ENCODE peak calls at places on chromosomes 16 and 17, in four cellular contexts. One of them, this sample, is unnamed.
A peak's percentile ranks its signal among the peaks of the same experiment; 100 is the strongest.

GRCh38 chr17:55072910-55073309 is 104.3 kb downstream of the STXBP4 start:
- DNase-seq in CD4-positive, alpha-beta T cell: no peak
- DNase-seq in progenitor cell of endocrine pancreas: no peak
- DNase-seq in tibial nerve: no peak
- DNase-seq in this sample: no peak

GRCh38 chr17:76686538-76687277 is 24.1 kb downstream of the MXRA7 start:
- DNase-seq in CD4-positive, alpha-beta T cell: no peak
- DNase-seq in progenitor cell of endocrine pancreas: no peak
- DNase-seq in tibial nerve: no peak
- DNase-seq in this sample: no peak

GRCh38 chr16:57131351-57131970 is 39.1 kb downstream of the CPNE2 start:
- DNase-seq in CD4-positive, alpha-beta T cell: no peak
- DNase-seq in progenitor cell of endocrine pancreas: no peak
- DNase-seq in tibial nerve: peak; percentile 30
- DNase-seq in this sample: no peak

GRCh38 chr16:31265329-31266245 is 5.8 kb downstream of the ITGAM start:
- DNase-seq in CD4-positive, alpha-beta T cell: peak; percentile 9
- DNase-seq in progenitor cell of endocrine pancreas: no peak
- DNase-seq in tibial nerve: no peak
- DNase-seq in this sample: peak; percentile 72

GRCh38 chr16:2779978-2780898 is 3.2 kb upstream of the ELOB start:
- DNase-seq in CD4-positive, alpha-beta T cell: no peak
- DNase-seq in progenitor cell of endocrine pancreas: no peak
- DNase-seq in tibial nerve: no peak
- DNase-seq in this sample: no peak

GRCh38 chr16:17591655-17592405 is 121.1 kb upstream of the XYLT1 start:
- DNase-seq in CD4-positive, alpha-beta T cell: no peak
- DNase-seq in progenitor cell of endocrine pancreas: no peak
- DNase-seq in tibial nerve: no peak
- DNase-seq in this sample: no peak

GRCh38 chr17:80732268-80732667 is 187.6 kb downstream of the RPTOR start:
- DNase-seq in CD4-positive, alpha-beta T cell: no peak
- DNase-seq in progenitor cell of endocrine pancreas: no peak
- DNase-seq in tibial nerve: no peak
- DNase-seq in this sample: no peak

GRCh38 chr17:58412064-58412703 is 5.2 kb downstream of the RNF43 start:
- DNase-seq in CD4-positive, alpha-beta T cell: no peak
- DNase-seq in progenitor cell of endocrine pancreas: no peak
- DNase-seq in tibial nerve: no peak
- DNase-seq in this sample: no peak

GRCh38 chr17:73874008-73874407 is 229.8 kb upstream of the SDK2 start:
- DNase-seq in CD4-positive, alpha-beta T cell: no peak
- DNase-seq in progenitor cell of endocrine pancreas: no peak
- DNase-seq in tibial nerve: no peak
- DNase-seq in this sample: no peak

GRCh38 chr17:1460233-1460632 is 4.2 kb upstream of the CRK start:
- DNase-seq in CD4-positive, alpha-beta T cell: no peak
- DNase-seq in progenitor cell of endocrine pancreas: no peak
- DNase-seq in tibial nerve: no peak
- DNase-seq in this sample: no peak

GRCh38 chr16:4347010-4347409 is 4.1 kb downstream of the PAM16 start:
- DNase-seq in CD4-positive, alpha-beta T cell: no peak
- DNase-seq in progenitor cell of endocrine pancreas: no peak
- DNase-seq in tibial nerve: no peak
- DNase-seq in this sample: no peak

DNA sequence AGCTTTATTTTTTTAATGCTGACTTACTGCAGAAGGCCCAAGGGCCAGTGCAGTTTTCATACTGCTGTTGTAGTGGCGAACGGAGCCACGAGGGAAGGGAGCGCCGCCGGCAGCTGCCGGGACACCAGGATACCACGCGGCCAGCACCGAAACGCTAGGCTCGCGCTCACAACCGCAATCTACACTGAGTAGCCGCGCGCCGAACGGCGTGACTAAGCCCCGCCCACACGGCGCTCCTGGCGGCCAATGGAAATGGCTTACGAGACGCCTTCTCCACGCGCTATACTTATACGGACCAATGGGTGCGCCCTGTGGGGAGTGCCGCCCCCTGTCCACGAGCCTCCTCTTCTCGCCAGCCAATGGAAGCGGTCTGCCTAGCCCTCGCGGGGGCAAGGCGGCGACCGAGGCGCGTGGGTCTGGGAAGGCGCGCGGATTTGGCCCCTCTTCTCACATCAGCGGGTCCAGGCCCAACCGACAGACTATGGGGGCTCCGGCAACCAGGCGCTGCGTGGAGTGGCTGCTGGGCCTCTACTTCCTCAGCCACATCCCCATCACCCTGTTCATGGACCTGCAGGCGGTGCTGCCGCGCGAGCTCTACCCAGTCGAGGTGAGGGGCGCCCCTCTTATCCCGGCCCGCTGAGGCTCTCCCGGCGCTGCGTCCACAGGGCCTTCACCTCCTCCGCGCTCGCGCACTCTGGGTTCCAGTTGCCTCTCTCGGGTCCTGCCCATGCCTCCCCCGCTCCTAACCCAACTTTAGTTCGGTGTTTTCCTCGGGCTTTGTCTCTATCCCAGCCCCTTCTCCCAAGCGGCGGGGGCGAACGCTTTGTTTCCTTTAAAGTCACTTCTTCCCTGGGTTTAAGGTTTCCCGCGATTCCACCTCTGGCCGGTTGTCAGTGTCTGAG is at the start of gene TMEM97:
- DNase-seq in CD4-positive, alpha-beta T cell: peak; percentile 91
- DNase-seq in progenitor cell of endocrine pancreas: peak; percentile 89
- DNase-seq in tibial nerve: peak; percentile 90
- DNase-seq in this sample: peak; percentile 94
- TF ChIP-seq CTCF in CD4-positive, alpha-beta T cell: no peak
- TF ChIP-seq CTCF in progenitor cell of endocrine pancreas: no peak
- TF ChIP-seq CTCF in tibial nerve: peak; percentile 13
- TF ChIP-seq CTCF in this sample: no peak

GRCh38 chr17:83098241-83099085 is 19.1 kb downstream of the METRNL start:
- DNase-seq in CD4-positive, alpha-beta T cell: no peak
- DNase-seq in progenitor cell of endocrine pancreas: no peak
- DNase-seq in tibial nerve: no peak
- DNase-seq in this sample: no peak

GRCh38 chr17:83099086-83099540 is 19.7 kb downstream of the METRNL start:
- DNase-seq in CD4-positive, alpha-beta T cell: no peak
- DNase-seq in progenitor cell of endocrine pancreas: no peak
- DNase-seq in tibial nerve: no peak
- DNase-seq in this sample: no peak

GRCh38 chr17:83100853-83101391 is 21.5 kb downstream of the METRNL start:
- DNase-seq in CD4-positive, alpha-beta T cell: no peak
- DNase-seq in progenitor cell of endocrine pancreas: no peak
- DNase-seq in tibial nerve: no peak
- DNase-seq in this sample: no peak

GRCh38 chr17:83100220-83100852 is 20.9 kb downstream of the METRNL start:
- DNase-seq in CD4-positive, alpha-beta T cell: no peak
- DNase-seq in progenitor cell of endocrine pancreas: no peak
- DNase-seq in tibial nerve: no peak
- DNase-seq in this sample: no peak

DNA sequence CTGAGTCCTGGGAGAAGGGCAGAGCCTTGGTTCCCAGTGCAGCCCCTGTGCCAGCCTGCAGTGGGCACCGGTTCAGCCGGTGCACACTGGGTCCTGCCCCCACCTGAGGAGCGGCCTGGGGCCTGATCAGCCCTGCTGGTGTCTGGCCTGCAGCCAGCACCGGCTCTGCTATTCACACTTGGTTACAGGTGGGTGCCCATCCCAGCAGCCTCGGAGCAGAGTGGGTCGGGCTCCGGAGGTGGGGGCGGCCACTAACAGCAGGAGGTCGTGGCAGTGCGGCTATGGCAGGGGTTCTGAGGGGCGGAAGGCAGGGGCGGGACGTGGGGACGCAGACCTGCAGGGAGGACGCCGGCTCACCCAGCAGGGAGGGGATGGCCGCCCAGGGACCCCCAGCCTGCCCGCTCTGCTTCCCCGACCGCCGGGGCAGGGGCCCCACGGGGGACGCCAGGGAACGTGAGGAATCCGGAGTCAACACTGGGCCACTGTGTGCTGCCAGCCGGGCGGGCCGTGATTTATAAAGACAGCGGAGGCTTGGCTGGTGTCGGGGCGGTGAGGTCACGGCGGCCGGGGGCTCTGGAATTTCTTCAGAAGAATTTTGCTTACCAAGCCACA is 20.3 kb downstream of the METRNL start:
- DNase-seq in CD4-positive, alpha-beta T cell: no peak
- DNase-seq in progenitor cell of endocrine pancreas: no peak
- DNase-seq in tibial nerve: no peak
- DNase-seq in this sample: no peak
- TF ChIP-seq CTCF in CD4-positive, alpha-beta T cell: no peak
- TF ChIP-seq CTCF in progenitor cell of endocrine pancreas: peak; percentile 17
- TF ChIP-seq CTCF in tibial nerve: no peak
- TF ChIP-seq CTCF in this sample: no peak

GRCh38 chr16:54633943-54634362 is 296.7 kb upstream of the IRX5 start:
- DNase-seq in CD4-positive, alpha-beta T cell: no peak
- DNase-seq in progenitor cell of endocrine pancreas: no peak
- DNase-seq in tibial nerve: no peak
- DNase-seq in this sample: no peak
- TF ChIP-seq CTCF in CD4-positive, alpha-beta T cell: no peak
- TF ChIP-seq CTCF in progenitor cell of endocrine pancreas: peak; percentile 52
- TF ChIP-seq CTCF in tibial nerve: peak; percentile 12
- TF ChIP-seq CTCF in this sample: no peak

GRCh38 chr16:14286381-14287230 is 215.5 kb downstream of the MRTFB start:
- DNase-seq in CD4-positive, alpha-beta T cell: peak; percentile 20
- DNase-seq in progenitor cell of endocrine pancreas: no peak
- DNase-seq in tibial nerve: no peak
- DNase-seq in this sample: peak; percentile 35
- TF ChIP-seq CTCF in CD4-positive, alpha-beta T cell: no peak
- TF ChIP-seq CTCF in progenitor cell of endocrine pancreas: no peak
- TF ChIP-seq CTCF in tibial nerve: no peak
- TF ChIP-seq CTCF in this sample: no peak

GRCh38 chr17:29283496-29283895 is 10.5 kb downstream of the NUFIP2 start:
- DNase-seq in CD4-positive, alpha-beta T cell: no peak
- DNase-seq in progenitor cell of endocrine pancreas: no peak
- DNase-seq in tibial nerve: no peak
- DNase-seq in this sample: no peak
- TF ChIP-seq CTCF in CD4-positive, alpha-beta T cell: no peak
- TF ChIP-seq CTCF in progenitor cell of endocrine pancreas: peak; percentile 13
- TF ChIP-seq CTCF in tibial nerve: no peak
- TF ChIP-seq CTCF in this sample: no peak

GRCh38 chr17:32264823-32265191 is 825 bp upstream of the RHBDL3 start:
- DNase-seq in CD4-positive, alpha-beta T cell: no peak
- DNase-seq in progenitor cell of endocrine pancreas: no peak
- DNase-seq in tibial nerve: no peak
- DNase-seq in this sample: no peak

GRCh38 chr17:32261937-32262510 is 3.6 kb upstream of the RHBDL3 start:
- DNase-seq in CD4-positive, alpha-beta T cell: no peak
- DNase-seq in progenitor cell of endocrine pancreas: no peak
- DNase-seq in tibial nerve: no peak
- DNase-seq in this sample: no peak

GRCh38 chr17:32265192-32265895 is at the start of gene RHBDL3:
- DNase-seq in CD4-positive, alpha-beta T cell: no peak
- DNase-seq in progenitor cell of endocrine pancreas: no peak
- DNase-seq in tibial nerve: no peak
- DNase-seq in this sample: peak; percentile 35

GRCh38 chr17:32265896-32266388 is 310 bp downstream of the RHBDL3 start:
- DNase-seq in CD4-positive, alpha-beta T cell: no peak
- DNase-seq in progenitor cell of endocrine pancreas: no peak
- DNase-seq in tibial nerve: no peak
- DNase-seq in this sample: no peak

DNA sequence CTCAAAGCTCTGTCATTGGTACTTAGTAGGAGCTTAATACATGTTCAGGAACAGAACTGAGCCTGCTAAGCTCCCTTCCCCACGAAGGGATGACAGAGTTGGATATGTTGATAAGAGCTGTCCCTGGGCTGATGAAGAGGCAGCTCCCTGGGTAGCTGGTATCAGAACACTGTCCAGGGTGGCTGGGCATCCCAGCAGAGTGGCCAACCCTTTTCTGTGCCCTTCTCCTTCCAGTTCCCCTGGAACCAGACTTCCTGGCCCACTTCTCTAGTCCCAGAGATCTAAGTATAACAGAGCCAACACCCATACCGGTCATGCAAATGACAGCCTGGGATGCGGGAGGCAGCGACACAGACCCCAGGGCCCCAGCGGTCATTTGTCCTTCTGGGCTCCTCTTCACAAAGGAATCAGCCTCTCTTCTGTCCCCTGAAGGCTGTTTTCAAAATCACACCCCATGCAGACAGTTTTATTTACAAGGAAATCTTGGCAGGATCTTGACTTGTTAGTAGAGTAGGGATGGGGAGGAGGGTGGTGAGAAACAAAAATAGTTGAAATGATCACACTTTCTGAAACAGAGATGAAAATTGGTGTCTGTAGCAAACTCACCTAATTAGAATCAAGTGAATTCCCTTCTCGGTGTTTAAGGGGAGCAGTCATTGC is 1.4 kb upstream of the RHBDL3 start:
- DNase-seq in CD4-positive, alpha-beta T cell: no peak
- DNase-seq in progenitor cell of endocrine pancreas: no peak
- DNase-seq in tibial nerve: no peak
- DNase-seq in this sample: no peak
- TF ChIP-seq CTCF in CD4-positive, alpha-beta T cell: no peak
- TF ChIP-seq CTCF in progenitor cell of endocrine pancreas: peak; percentile 19
- TF ChIP-seq CTCF in tibial nerve: no peak
- TF ChIP-seq CTCF in this sample: no peak

DNA sequence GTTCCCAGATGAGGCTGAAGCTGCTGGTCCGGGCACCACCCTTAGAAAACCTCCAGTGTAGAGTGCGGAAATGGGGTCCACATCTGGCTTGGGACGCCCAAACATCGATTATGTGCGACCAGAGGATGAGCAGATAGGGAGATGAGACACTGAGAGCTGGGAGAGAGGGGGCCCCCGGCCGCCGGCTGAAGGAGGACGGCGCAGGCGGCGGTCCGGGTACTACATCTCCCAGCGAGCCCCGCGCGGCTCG is 182 bp upstream of the SPECC1 start:
- DNase-seq in CD4-positive, alpha-beta T cell: no peak
- DNase-seq in progenitor cell of endocrine pancreas: no peak
- DNase-seq in tibial nerve: no peak
- DNase-seq in this sample: no peak
- TF ChIP-seq CTCF in CD4-positive, alpha-beta T cell: no peak
- TF ChIP-seq CTCF in progenitor cell of endocrine pancreas: no peak
- TF ChIP-seq CTCF in tibial nerve: no peak
- TF ChIP-seq CTCF in this sample: no peak

DNA sequence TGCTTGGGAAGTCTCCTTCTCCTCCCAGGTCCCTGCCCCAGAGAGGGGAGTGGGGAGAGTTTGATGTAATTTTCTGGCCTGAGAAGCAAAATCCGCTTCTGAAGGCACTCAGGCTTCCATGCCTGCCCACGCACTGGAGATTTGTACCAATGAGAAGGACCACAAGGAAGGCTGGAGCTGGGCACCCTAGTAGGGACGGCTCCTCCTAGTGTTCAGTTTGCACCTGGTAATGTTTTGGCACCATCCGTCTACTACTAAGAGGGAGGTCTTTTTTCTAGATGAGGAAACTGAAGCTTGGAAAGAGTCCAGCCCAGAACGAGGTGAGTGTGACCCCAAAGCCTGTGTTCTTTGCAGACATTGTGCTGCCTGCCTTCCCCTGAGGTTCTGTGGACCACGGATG is 83.6 kb upstream of the NLRP1 start:
- DNase-seq in CD4-positive, alpha-beta T cell: no peak
- DNase-seq in progenitor cell of endocrine pancreas: no peak
- DNase-seq in tibial nerve: no peak
- DNase-seq in this sample: no peak
- TF ChIP-seq CTCF in CD4-positive, alpha-beta T cell: no peak
- TF ChIP-seq CTCF in progenitor cell of endocrine pancreas: peak; percentile 19
- TF ChIP-seq CTCF in tibial nerve: no peak
- TF ChIP-seq CTCF in this sample: no peak